ENCODE peak calls at places on chromosomes 16 and 17, in five cellular contexts. I, A, J, H and L are unnamed samples.

GRCh38 chr17:16407911-16408588 is 7.3 kb upstream of the TRPV2 start:
- DNase-seq in I (no peak), A (no peak), J (no peak), H (peak; percentile 76), L (no peak)

GRCh38 chr17:81082177-81083073 is 47.5 kb downstream of the BAIAP2 start:
- DNase-seq in I (no peak), A (no peak), J (no peak), H (no peak), L (no peak)

GRCh38 chr17:1999557-2000251 is 25.4 kb downstream of the RTN4RL1 start:
- DNase-seq in I (no peak), A (no peak), J (no peak), H (peak; percentile 46), L (no peak)

GRCh38 chr17:39599006-39599664 is 8.6 kb downstream of the NEUROD2 start:
- DNase-seq in I (no peak), A (no peak), J (no peak), H (peak; percentile 65), L (no peak)

GRCh38 chr17:27980035-27980434 is 62.4 kb upstream of the NLK start:
- DNase-seq in I (no peak), A (no peak), J (no peak), H (no peak), L (no peak)

GRCh38 chr17:72361892-72362291 is 241.1 kb downstream of the SOX9 start:
- DNase-seq in I (no peak), A (no peak), J (no peak), H (no peak), L (no peak)

GRCh38 chr16:3904875-3905274 is 24.4 kb upstream of the CREBBP start:
- DNase-seq in I (no peak), A (no peak), J (no peak), H (no peak), L (no peak)

GRCh38 chr16:56193951-56194726 is 2.9 kb downstream of the GNAO1 start:
- DNase-seq in I (peak; percentile 76), A (no peak), J (peak; percentile 93), H (peak; percentile 96), L (peak; percentile 75)

GRCh38 chr16:30668393-30668792 is 10.2 kb downstream of the FBRS start:
- DNase-seq in I (no peak), A (no peak), J (no peak), H (no peak), L (no peak)

GRCh38 chr17:8463089-8463488 is 27.4 kb downstream of the NDEL1 start:
- DNase-seq in I (no peak), A (no peak), J (no peak), H (no peak), L (no peak)

GRCh38 chr16:88868974-88869672 is 2.7 kb upstream of the PABPN1L start:
- DNase-seq in I (no peak), A (no peak), J (no peak), H (no peak), L (no peak)

GRCh38 chr17:30254150-30254549 is 18.7 kb upstream of the SLC6A4 start:
- DNase-seq in I (no peak), A (no peak), J (no peak), H (no peak), L (no peak)

GRCh38 chr17:30253316-30253715 is 17.8 kb upstream of the SLC6A4 start:
- DNase-seq in I (no peak), A (no peak), J (no peak), H (no peak), L (no peak)

GRCh38 chr17:30251931-30252330 is 16.4 kb upstream of the SLC6A4 start:
- DNase-seq in I (no peak), A (no peak), J (no peak), H (no peak), L (no peak)

DNA sequence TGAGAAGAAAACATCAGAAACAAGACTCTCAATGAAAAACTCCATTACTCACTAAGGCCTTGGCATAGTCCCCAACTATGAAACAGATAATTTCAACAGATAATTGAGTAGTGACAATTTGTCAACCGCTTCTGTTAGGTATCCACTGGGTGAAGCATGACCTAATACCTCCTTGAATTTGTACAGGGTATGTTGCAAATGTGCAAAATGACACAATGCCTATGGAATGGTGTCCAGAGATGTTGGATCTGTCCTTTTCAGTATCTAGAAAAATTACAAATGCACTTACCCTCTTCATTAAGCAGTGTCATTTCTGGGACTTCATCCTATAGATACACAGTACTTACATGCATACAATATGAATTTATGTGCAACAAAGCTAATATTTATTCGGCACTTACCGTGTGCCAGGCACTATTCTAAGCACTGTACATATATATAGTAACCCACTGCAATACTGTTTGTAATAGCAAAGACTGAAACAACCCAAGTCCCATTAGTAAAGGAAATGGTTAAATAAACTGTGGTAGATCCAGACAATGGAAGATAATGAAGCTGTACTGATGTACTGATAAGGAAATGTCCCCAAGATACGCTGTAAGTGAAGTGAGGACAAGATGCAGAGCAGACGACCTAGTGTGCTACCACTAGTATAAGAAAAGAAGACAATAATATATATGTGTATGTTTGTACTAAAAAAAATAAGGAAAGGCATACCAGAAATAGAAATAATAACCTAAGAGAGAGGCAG is 21.4 kb upstream of the SLC6A4 start:
- DNase-seq in I (no peak), A (no peak), J (no peak), H (no peak), L (no peak)
- H3K4me3 ChIP-seq in I (no peak overlapping the region), A (no peak overlapping the region), J (no peak overlapping the region), H (no peak overlapping the region), L (no peak overlapping the region)

GRCh38 chr17:41315814-41316430 is 412 bp upstream of the KRTAP17-1 start:
- DNase-seq in I (no peak), A (no peak), J (peak; percentile 72), H (no peak), L (no peak)
- H3K4me3 ChIP-seq in I (no peak overlapping the region), A (no peak overlapping the region), J (no peak overlapping the region), H (no peak overlapping the region), L (no peak overlapping the region)

GRCh38 chr17:41009301-41009760 is 403 bp upstream of the KRTAP3-1 start:
- DNase-seq in I (no peak), A (peak; percentile 86), J (no peak), H (peak; percentile 35), L (no peak)
- H3K4me3 ChIP-seq in I (no peak overlapping the region), A (no peak overlapping the region), J (no peak overlapping the region), H (no peak overlapping the region), L (no peak overlapping the region)

GRCh38 chr17:58331815-58332719 is 3.5 kb upstream of the TSPOAP1 start:
- DNase-seq in I (peak; percentile 83), A (no peak), J (peak; percentile 94), H (no peak), L (peak; percentile 95)

GRCh38 chr17:58330997-58331814 is 2.6 kb upstream of the TSPOAP1 start:
- DNase-seq in I (peak; percentile 68), A (no peak), J (no peak), H (peak; percentile 47), L (peak; percentile 86)

GRCh38 chr17:58333396-58334207 is 5.0 kb upstream of the TSPOAP1 start:
- DNase-seq in I (peak; percentile 46), A (no peak), J (no peak), H (no peak), L (peak; percentile 88)

GRCh38 chr17:58334661-58335060 is 6.1 kb upstream of the TSPOAP1 start:
- DNase-seq in I (no peak), A (no peak), J (no peak), H (no peak), L (no peak)

GRCh38 chr17:58332720-58333395 is 4.3 kb upstream of the TSPOAP1 start:
- DNase-seq in I (peak; percentile 56), A (no peak), J (no peak), H (no peak), L (peak; percentile 92)
- H3K4me3 ChIP-seq in I (peak overlapping the region; percentile 98), A (no peak overlapping the region), J (no peak overlapping the region), H (no peak overlapping the region), L (peak overlapping the region; percentile 100)

DNA sequence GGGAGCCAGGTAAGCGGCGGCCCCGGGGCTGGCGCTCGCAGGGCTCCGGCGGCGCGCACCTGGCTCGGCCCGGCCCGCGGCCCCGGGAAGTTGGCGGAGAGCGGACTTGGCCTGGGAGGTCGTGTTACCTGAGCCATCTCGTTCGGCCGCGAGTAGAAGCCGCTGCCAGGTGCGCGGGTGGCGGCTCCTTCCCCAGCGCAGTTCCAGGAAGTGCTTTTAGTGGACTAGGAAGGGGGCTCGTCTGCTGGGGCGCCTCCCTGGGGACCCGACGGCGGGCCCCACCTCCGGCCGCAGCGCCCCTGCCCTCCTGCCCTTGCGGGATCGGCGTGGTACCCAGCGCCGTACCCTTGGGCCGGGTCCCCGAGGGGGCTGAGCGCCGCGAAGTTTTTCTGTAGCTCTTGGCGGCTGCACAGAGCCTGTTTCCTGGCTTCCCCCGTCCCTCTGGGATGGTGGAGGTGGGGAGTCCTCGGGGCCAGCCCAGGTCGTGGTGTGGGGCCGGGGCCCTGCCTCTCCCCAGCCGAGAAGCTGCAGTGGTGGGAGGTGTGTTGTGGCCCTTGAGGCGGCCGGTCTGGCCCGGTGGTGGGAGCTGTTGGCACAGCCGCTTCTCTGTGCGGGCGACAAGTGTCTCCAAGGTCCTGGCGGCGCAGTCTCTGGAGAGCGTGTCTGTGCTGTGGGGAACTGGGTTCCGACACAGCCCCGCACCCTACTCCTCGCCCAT is 96.9 kb downstream of the RAB11FIP4 start:
- DNase-seq in I (no peak), A (peak; percentile 52), J (no peak), H (peak; percentile 61), L (no peak)
- H3K4me3 ChIP-seq in I (peak overlapping the region; percentile 73), A (peak overlapping the region; percentile 84), J (peak overlapping the region; percentile 46), H (peak overlapping the region; percentile 94), L (peak overlapping the region; percentile 55)

DNA sequence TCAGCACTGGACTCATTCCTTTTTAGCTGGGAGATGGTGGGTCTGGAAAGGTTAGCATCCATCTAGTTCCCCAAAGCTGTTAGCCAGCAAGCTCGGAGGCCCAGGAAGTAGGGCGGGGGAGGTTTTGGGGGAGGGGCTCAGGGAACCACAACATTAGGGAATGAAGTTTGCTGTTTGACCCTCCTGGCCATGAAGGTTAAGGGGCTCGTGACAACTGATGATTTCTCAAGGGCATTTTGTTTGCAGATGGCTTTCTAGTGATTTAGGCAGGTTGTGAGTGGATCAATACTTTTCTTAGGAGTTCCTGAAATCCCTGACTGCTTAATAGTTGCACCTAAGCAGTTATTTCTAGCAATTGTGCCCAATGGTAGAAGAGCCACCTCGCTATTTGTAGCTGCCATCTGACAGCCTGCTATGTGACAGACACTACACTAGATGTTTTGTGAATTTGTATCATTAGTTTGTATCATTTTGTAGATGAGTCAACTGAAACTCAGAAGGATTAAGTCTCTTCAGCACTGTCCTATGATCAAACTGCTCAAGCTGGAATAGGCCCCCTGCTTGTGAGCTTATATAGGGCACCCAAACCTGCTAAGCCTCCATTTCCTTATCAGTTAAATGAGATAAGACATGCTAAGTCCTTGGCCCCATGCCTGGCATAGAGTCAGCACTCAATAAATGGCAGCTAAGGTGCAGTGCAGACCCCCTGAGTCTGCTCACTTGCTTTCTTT is 146.4 kb downstream of the IRX3 start:
- DNase-seq in I (no peak), A (no peak), J (no peak), H (no peak), L (peak; percentile 64)
- H3K4me3 ChIP-seq in I (no peak overlapping the region), A (no peak overlapping the region), J (no peak overlapping the region), H (no peak overlapping the region), L (no peak overlapping the region)